ENCODE peak calls at places on chromosomes 11 and 22, in four cellular contexts. One of them, this sample, is unnamed.

GRCh38 chr11:72391638-72392423 is 42.5 kb downstream of the CLPB start:
- DNase-seq in keratinocyte: no peak
- DNase-seq in testis: no peak
- DNase-seq in WERI-Rb-1: no peak
- DNase-seq in this sample: no peak

GRCh38 chr11:111733655-111734088 is 32.5 kb downstream of the PPP2R1B start:
- DNase-seq in WERI-Rb-1: no peak
- DNase-seq in testis: no peak
- DNase-seq in keratinocyte: no peak
- DNase-seq in this sample: no peak

GRCh38 chr22:38135133-38135706 is 24.7 kb upstream of the BAIAP2L2 start:
- DNase-seq in keratinocyte: peak; percentile 81
- DNase-seq in testis: no peak
- DNase-seq in WERI-Rb-1: no peak
- DNase-seq in this sample: no peak

GRCh38 chr22:24950272-24950902 is 2.1 kb upstream of the KIAA1671 start:
- DNase-seq in testis: no peak
- DNase-seq in WERI-Rb-1: peak; percentile 46
- DNase-seq in keratinocyte: no peak
- DNase-seq in this sample: no peak

GRCh38 chr11:2944953-2945756 is 15.9 kb upstream of the PHLDA2 start:
- DNase-seq in WERI-Rb-1: peak; percentile 73
- DNase-seq in keratinocyte: no peak
- DNase-seq in testis: peak; percentile 94
- DNase-seq in this sample: no peak

GRCh38 chr11:47501095-47501494 is 51.8 kb downstream of the CELF1 start:
- DNase-seq in keratinocyte: no peak
- DNase-seq in WERI-Rb-1: no peak
- DNase-seq in testis: no peak
- DNase-seq in this sample: no peak

GRCh38 chr11:65589444-65590239 is 6.0 kb downstream of the KCNK7 start:
- DNase-seq in WERI-Rb-1: no peak
- DNase-seq in testis: no peak
- DNase-seq in keratinocyte: no peak
- DNase-seq in this sample: no peak

GRCh38 chr11:117482881-117483280 is 155.2 kb downstream of the CEP164 start:
- DNase-seq in keratinocyte: no peak
- DNase-seq in testis: no peak
- DNase-seq in WERI-Rb-1: no peak
- DNase-seq in this sample: no peak

GRCh38 chr22:32788884-32789624 is 12.5 kb upstream of the TIMP3 start:
- DNase-seq in WERI-Rb-1: no peak
- DNase-seq in keratinocyte: no peak
- DNase-seq in testis: no peak
- DNase-seq in this sample: no peak

GRCh38 chr11:68780829-68781228 is 29.5 kb upstream of the TESMIN start:
- DNase-seq in WERI-Rb-1: no peak
- DNase-seq in keratinocyte: no peak
- DNase-seq in testis: peak; percentile 85
- DNase-seq in this sample: no peak

GRCh38 chr11:131033151-131033651 is 116.9 kb upstream of the SNX19 start:
- DNase-seq in WERI-Rb-1: no peak
- DNase-seq in keratinocyte: peak; percentile 97
- DNase-seq in testis: peak; percentile 23
- DNase-seq in this sample: no peak

GRCh38 chr11:82757660-82758301 is 24.1 kb upstream of the FAM181B start:
- DNase-seq in testis: no peak
- DNase-seq in WERI-Rb-1: no peak
- DNase-seq in keratinocyte: no peak
- DNase-seq in this sample: no peak

GRCh38 chr22:32801001-32801435 is 487 bp upstream of the TIMP3 start:
- DNase-seq in keratinocyte: no peak
- DNase-seq in WERI-Rb-1: no peak
- DNase-seq in testis: no peak
- DNase-seq in this sample: no peak

GRCh38 chr11:31806186-31806943 is 4.8 kb downstream of the PAX6 start:
- DNase-seq in WERI-Rb-1: no peak
- DNase-seq in testis: no peak
- DNase-seq in keratinocyte: no peak
- DNase-seq in this sample: no peak

GRCh38 chr11:42802211-42802918 is 509.4 kb upstream of the API5 start:
- DNase-seq in testis: no peak
- DNase-seq in WERI-Rb-1: no peak
- DNase-seq in keratinocyte: no peak
- DNase-seq in this sample: no peak

GRCh38 chr22:19232620-19233019 is 54.1 kb upstream of the SLC25A1 start:
- DNase-seq in WERI-Rb-1: no peak
- DNase-seq in keratinocyte: no peak
- DNase-seq in testis: no peak
- DNase-seq in this sample: no peak

GRCh38 chr22:39646614-39647210 is 76.2 kb downstream of the CACNA1I start:
- DNase-seq in testis: no peak
- DNase-seq in keratinocyte: no peak
- DNase-seq in WERI-Rb-1: no peak
- DNase-seq in this sample: no peak

GRCh38 chr11:119832536-119832935 is 103.5 kb upstream of the NECTIN1 start:
- DNase-seq in keratinocyte: no peak
- DNase-seq in testis: peak; percentile 76
- DNase-seq in WERI-Rb-1: peak; percentile 50
- DNase-seq in this sample: no peak

GRCh38 chr11:58503361-58503856 is 4.5 kb downstream of the OR5B21 start:
- DNase-seq in WERI-Rb-1: no peak
- DNase-seq in testis: no peak
- DNase-seq in keratinocyte: no peak
- DNase-seq in this sample: no peak

GRCh38 chr11:31956310-31956709 is 134.6 kb upstream of the RCN1 start:
- DNase-seq in keratinocyte: no peak
- DNase-seq in WERI-Rb-1: no peak
- DNase-seq in testis: no peak
- DNase-seq in this sample: no peak

GRCh38 chr22:21047035-21047661 is 1.4 kb downstream of the LRRC74B start:
- DNase-seq in testis: no peak
- DNase-seq in keratinocyte: no peak
- DNase-seq in WERI-Rb-1: no peak
- DNase-seq in this sample: no peak

GRCh38 chr22:22587577-22588188 is 28.6 kb upstream of the PRAME start:
- DNase-seq in WERI-Rb-1: no peak
- DNase-seq in testis: no peak
- DNase-seq in keratinocyte: no peak
- DNase-seq in this sample: no peak

GRCh38 chr22:39363751-39364484 is 14.1 kb downstream of the SYNGR1 start:
- DNase-seq in WERI-Rb-1: peak; percentile 72
- DNase-seq in testis: peak; percentile 38
- DNase-seq in keratinocyte: no peak
- DNase-seq in this sample: no peak

GRCh38 chr11:64298966-64299846 is 952 bp upstream of the CATSPERZ start:
- DNase-seq in testis: peak; percentile 79
- DNase-seq in keratinocyte: no peak
- DNase-seq in WERI-Rb-1: no peak
- DNase-seq in this sample: no peak

GRCh38 chr11:28759311-28759710 is 651.1 kb downstream of the METTL15 start:
- DNase-seq in testis: no peak
- DNase-seq in keratinocyte: no peak
- DNase-seq in WERI-Rb-1: no peak
- DNase-seq in this sample: no peak

GRCh38 chr22:35622132-35622913 is 5.2 kb upstream of the MB start:
- DNase-seq in keratinocyte: no peak
- DNase-seq in testis: peak; percentile 38
- DNase-seq in WERI-Rb-1: peak; percentile 61
- DNase-seq in this sample: no peak

GRCh38 chr11:61460474-61460881 is 30.6 kb downstream of the SDHAF2 start:
- DNase-seq in keratinocyte: no peak
- DNase-seq in testis: no peak
- DNase-seq in WERI-Rb-1: no peak
- DNase-seq in this sample: no peak

GRCh38 chr22:35629406-35630234 is 12.5 kb upstream of the MB start:
- DNase-seq in WERI-Rb-1: no peak
- DNase-seq in testis: peak; percentile 49
- DNase-seq in keratinocyte: peak; percentile 98
- DNase-seq in this sample: no peak

GRCh38 chr22:34976886-34977285 is 89.1 kb upstream of the ISX start:
- DNase-seq in WERI-Rb-1: no peak
- DNase-seq in keratinocyte: no peak
- DNase-seq in testis: no peak
- DNase-seq in this sample: no peak

GRCh38 chr22:35102663-35103062 is 36.7 kb downstream of the ISX start:
- DNase-seq in keratinocyte: peak; percentile 15
- DNase-seq in WERI-Rb-1: no peak
- DNase-seq in testis: no peak
- DNase-seq in this sample: no peak

GRCh38 chr22:43342347-43343261 is 568 bp downstream of the SCUBE1 start:
- DNase-seq in keratinocyte: no peak
- DNase-seq in testis: no peak
- DNase-seq in WERI-Rb-1: no peak
- DNase-seq in this sample: no peak

GRCh38 chr11:68584097-68584496 is 100.2 kb upstream of the GAL start:
- DNase-seq in keratinocyte: no peak
- DNase-seq in WERI-Rb-1: peak; percentile 54
- DNase-seq in testis: peak; percentile 64
- DNase-seq in this sample: peak; percentile 20

GRCh38 chr11:57634311-57634710 is 15.4 kb downstream of the YPEL4 start:
- DNase-seq in WERI-Rb-1: no peak
- DNase-seq in keratinocyte: no peak
- DNase-seq in testis: no peak
- DNase-seq in this sample: no peak

GRCh38 chr11:121265586-121265985 is 27.0 kb upstream of the SC5D start:
- DNase-seq in WERI-Rb-1: no peak
- DNase-seq in testis: no peak
- DNase-seq in keratinocyte: no peak
- DNase-seq in this sample: no peak

GRCh38 chr11:44191322-44192014 is 96.0 kb downstream of the EXT2 start:
- DNase-seq in keratinocyte: no peak
- DNase-seq in testis: no peak
- DNase-seq in WERI-Rb-1: no peak
- DNase-seq in this sample: no peak
- H3K9me3 ChIP-seq in keratinocyte: peaks cover 5% of the 10 kb centered on the region
- H3K9me3 ChIP-seq in testis: no peaks in the 10 kb centered on the region
- H3K9me3 ChIP-seq in WERI-Rb-1: no peaks in the 10 kb centered on the region
- H3K9me3 ChIP-seq in this sample: no peaks in the 10 kb centered on the region

GRCh38 chr22:30308518-30309230 is 18.1 kb downstream of the TBC1D10A start:
- DNase-seq in WERI-Rb-1: no peak
- DNase-seq in testis: no peak
- DNase-seq in keratinocyte: no peak
- DNase-seq in this sample: no peak
- H3K9me3 ChIP-seq in WERI-Rb-1: no peaks in the 10 kb centered on the region
- H3K9me3 ChIP-seq in testis: no peaks in the 10 kb centered on the region
- H3K9me3 ChIP-seq in keratinocyte: no peaks in the 10 kb centered on the region
- H3K9me3 ChIP-seq in this sample: no peaks in the 10 kb centered on the region

GRCh38 chr11:70545626-70545945 is 147.3 kb downstream of the CTTN start:
- DNase-seq in testis: no peak
- DNase-seq in keratinocyte: no peak
- DNase-seq in WERI-Rb-1: no peak
- DNase-seq in this sample: no peak

GRCh38 chr11:70544774-70545625 is 146.7 kb downstream of the CTTN start:
- DNase-seq in testis: no peak
- DNase-seq in WERI-Rb-1: peak; percentile 82
- DNase-seq in keratinocyte: no peak
- DNase-seq in this sample: no peak

GRCh38 chr11:70547386-70547785 is 149.1 kb downstream of the CTTN start:
- DNase-seq in testis: no peak
- DNase-seq in WERI-Rb-1: peak; percentile 72
- DNase-seq in keratinocyte: no peak
- DNase-seq in this sample: no peak

GRCh38 chr11:70547821-70548670 is 149.7 kb downstream of the CTTN start:
- DNase-seq in testis: peak; percentile 76
- DNase-seq in WERI-Rb-1: peak; percentile 53
- DNase-seq in keratinocyte: no peak
- DNase-seq in this sample: no peak

DNA sequence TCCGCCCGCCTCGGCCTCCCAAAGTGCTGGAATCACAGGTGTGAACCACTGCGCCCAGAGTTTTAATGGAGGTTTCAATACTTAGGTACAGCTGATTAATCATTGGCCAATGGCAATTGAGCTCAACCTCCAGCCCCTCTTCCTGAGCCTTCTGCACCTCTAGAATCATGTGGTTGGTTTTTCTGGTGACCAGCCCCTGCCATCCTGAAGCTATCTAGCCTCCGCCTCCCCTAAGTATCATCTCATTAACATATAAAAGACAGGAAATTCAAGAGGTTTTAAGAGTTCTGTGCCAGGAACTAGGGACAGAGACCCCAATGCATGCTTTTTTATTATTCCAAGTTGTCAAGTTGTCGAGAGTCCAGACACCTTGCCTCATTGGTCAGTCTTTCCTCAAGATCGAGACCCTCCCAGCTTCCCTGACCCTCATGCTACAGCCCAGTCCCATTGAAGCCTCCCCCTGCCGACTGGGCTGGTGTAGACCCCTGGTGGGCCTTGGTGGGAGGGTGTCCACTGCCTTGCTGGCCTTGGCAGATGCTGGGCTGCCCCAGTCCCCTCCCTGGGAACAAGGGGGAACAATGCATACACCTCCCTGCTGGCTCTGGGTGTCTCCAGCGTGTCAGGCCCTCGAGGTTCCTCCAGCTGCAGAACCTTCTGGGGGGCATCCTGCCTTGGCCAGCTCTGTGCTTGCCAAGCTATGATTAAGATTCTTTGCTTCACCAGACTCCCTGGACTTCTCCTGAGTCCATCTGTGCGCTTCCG is 148.0 kb downstream of the CTTN start:
- DNase-seq in WERI-Rb-1: no peak
- DNase-seq in keratinocyte: no peak
- DNase-seq in testis: no peak
- DNase-seq in this sample: no peak
- H3K9me3 ChIP-seq in WERI-Rb-1: no peaks in the 10 kb centered on the region
- H3K9me3 ChIP-seq in keratinocyte: peaks cover under 1% of the 10 kb centered on the region
- H3K9me3 ChIP-seq in testis: no peaks in the 10 kb centered on the region
- H3K9me3 ChIP-seq in this sample: no peaks in the 10 kb centered on the region

GRCh38 chr22:47295226-47295901 is 532.9 kb downstream of the TBC1D22A start:
- DNase-seq in keratinocyte: no peak
- DNase-seq in testis: peak; percentile 5
- DNase-seq in WERI-Rb-1: peak; percentile 1
- DNase-seq in this sample: no peak

GRCh38 chr22:47296405-47297260 is 534.2 kb downstream of the TBC1D22A start:
- DNase-seq in testis: peak; percentile 8
- DNase-seq in keratinocyte: no peak
- DNase-seq in WERI-Rb-1: no peak
- DNase-seq in this sample: no peak

GRCh38 chr22:47294571-47294970 is 532.1 kb downstream of the TBC1D22A start:
- DNase-seq in keratinocyte: no peak
- DNase-seq in WERI-Rb-1: peak; percentile 2
- DNase-seq in testis: no peak
- DNase-seq in this sample: no peak

GRCh38 chr22:47297261-47298016 is 535.0 kb downstream of the TBC1D22A start:
- DNase-seq in WERI-Rb-1: no peak
- DNase-seq in keratinocyte: no peak
- DNase-seq in testis: peak; percentile 9
- DNase-seq in this sample: no peak

DNA sequence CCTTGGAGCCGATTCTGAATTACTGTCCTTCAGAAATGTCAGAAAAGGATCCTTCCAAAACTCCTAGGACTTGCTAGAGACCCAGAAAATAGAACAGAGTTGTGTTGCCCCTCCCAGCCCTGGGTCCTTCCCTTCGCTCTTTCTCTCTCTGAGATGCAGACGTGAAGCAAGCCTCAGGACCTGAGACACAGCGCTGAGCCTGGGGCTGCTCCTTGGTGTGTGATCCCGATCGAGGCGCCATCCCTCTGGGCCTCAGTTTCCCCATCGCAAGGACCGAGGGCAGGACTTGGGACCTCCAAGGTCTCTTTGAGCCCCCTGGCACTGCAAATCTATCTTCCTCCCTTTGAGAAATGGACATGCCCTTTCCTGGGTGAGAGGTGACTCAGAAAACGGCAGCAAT is 533.5 kb downstream of the TBC1D22A start:
- DNase-seq in WERI-Rb-1: no peak
- DNase-seq in testis: peak; percentile 2
- DNase-seq in keratinocyte: no peak
- DNase-seq in this sample: no peak
- H3K9me3 ChIP-seq in WERI-Rb-1: no peaks in the 10 kb centered on the region
- H3K9me3 ChIP-seq in testis: no peaks in the 10 kb centered on the region
- H3K9me3 ChIP-seq in keratinocyte: peaks cover 9% of the 10 kb centered on the region
- H3K9me3 ChIP-seq in this sample: no peaks in the 10 kb centered on the region

This sample was measured in T-helper 17 cell.